ENCODE peak calls at places on chromosomes 6 and 20, in five cellular contexts. R is NCI-H2081 treated with DMSO at 0.1 percent for 48 hours, I is C1 segment of cervical spinal cord, V is mucosa of gallbladder, N is SJSA1. H is an unnamed sample.

GRCh38 chr20:41086402-41087324 is 50.7 kb upstream of the PLCG1 start:
- DNase-seq in R (peak), I (no peak), V (no peak), N (no peak), H (peak)

GRCh38 chr6:138576303-138576702 is 77.0 kb upstream of the NHSL1 start:
- DNase-seq in R (peak), I (no peak), V (no peak), N (no peak), H (no peak)

GRCh38 chr6:48176909-48177308 is 65.9 kb upstream of the PTCHD4 start:
- DNase-seq in R (no peak), I (no peak), V (no peak), N (no peak), H (no peak)

GRCh38 chr6:169141706-169142705 is 111.6 kb downstream of the THBS2 start:
- DNase-seq in R (no peak), I (peak), V (peak), N (no peak), H (no peak)

GRCh38 chr6:132527791-132528190 is 10.3 kb upstream of the TAAR9 start:
- DNase-seq in R (no peak), I (no peak), V (no peak), N (no peak), H (no peak)

GRCh38 chr6:136751478-136751956 is 40.8 kb downstream of the MAP3K5 start:
- DNase-seq in R (no peak), I (no peak), V (no peak), N (no peak), H (no peak)

GRCh38 chr6:163748036-163748435 is 333.5 kb downstream of the QKI start:
- DNase-seq in R (no peak), I (no peak), V (no peak), N (no peak), H (no peak)

GRCh38 chr6:136471372-136471771 is 78.8 kb downstream of the MAP7 start:
- DNase-seq in R (no peak), I (no peak), V (no peak), N (no peak), H (no peak)

GRCh38 chr20:35191419-35191818 is 19.5 kb downstream of the PROCR start:
- DNase-seq in R (no peak), I (no peak), V (no peak), N (no peak), H (no peak)

GRCh38 chr20:41501376-41501775 is 116.8 kb downstream of the CHD6 start:
- DNase-seq in R (no peak), I (no peak), V (no peak), N (no peak), H (no peak)

GRCh38 chr20:8527998-8528397 is 395.9 kb downstream of the PLCB1 start:
- DNase-seq in R (no peak), I (no peak), V (no peak), N (peak), H (no peak)

GRCh38 chr6:75932067-75932466 is 140.4 kb downstream of the IMPG1 start:
- DNase-seq in R (no peak), I (no peak), V (no peak), N (no peak), H (peak)

GRCh38 chr6:43817192-43817591 is 47.2 kb downstream of the VEGFA start:
- DNase-seq in R (no peak), I (no peak), V (no peak), N (peak), H (peak)

GRCh38 chr6:42702200-42702599 is 20.2 kb downstream of the PRPH2 start:
- DNase-seq in R (no peak), I (no peak), V (no peak), N (peak), H (no peak)

GRCh38 chr6:30819287-30819917 is 64.9 kb upstream of the DDR1 start:
- DNase-seq in R (no peak), I (no peak), V (no peak), N (no peak), H (no peak)

GRCh38 chr20:24406761-24407550 is 62.5 kb upstream of the SYNDIG1 start:
- DNase-seq in R (no peak), I (no peak), V (no peak), N (peak), H (no peak)

GRCh38 chr20:55676097-55676496 is 329.2 kb downstream of the CBLN4 start:
- DNase-seq in R (no peak), I (no peak), V (no peak), N (no peak), H (no peak)

GRCh38 chr6:157335829-157336228 is 12.5 kb upstream of the TMEM242 start:
- DNase-seq in R (no peak), I (no peak), V (no peak), N (no peak), H (peak)

GRCh38 chr6:133435065-133435728 is 194.0 kb downstream of the EYA4 start:
- DNase-seq in R (no peak), I (no peak), V (no peak), N (no peak), H (no peak)

GRCh38 chr6:2432258-2432657 is 186.9 kb upstream of the GMDS start:
- DNase-seq in R (no peak), I (no peak), V (no peak), N (peak), H (no peak)

GRCh38 chr6:11744753-11745152 is 33.9 kb downstream of the ADTRP start:
- DNase-seq in R (no peak), I (no peak), V (peak), N (no peak), H (no peak)

GRCh38 chr20:51195419-51195901 is 172.6 kb upstream of the KCNG1 start:
- DNase-seq in R (no peak), I (no peak), V (no peak), N (no peak), H (no peak)

GRCh38 chr6:152636675-152637421 is at the start of gene SYNE1:
- DNase-seq in R (no peak), I (peak), V (no peak), N (no peak), H (peak)

GRCh38 chr6:16669227-16669626 is 92.0 kb downstream of the ATXN1 start:
- DNase-seq in R (no peak), I (no peak), V (no peak), N (peak), H (no peak)

GRCh38 chr6:42979523-42980177 is 669 bp upstream of the PEX6 start:
- DNase-seq in R (no peak), I (peak), V (no peak), N (no peak), H (no peak)

GRCh38 chr6:29814379-29815117 is 13.1 kb upstream of the HLA-G start:
- DNase-seq in R (no peak), I (no peak), V (no peak), N (no peak), H (no peak)

GRCh38 chr6:35043381-35043780 is 97.8 kb downstream of the TCP11 start:
- DNase-seq in R (no peak), I (no peak), V (no peak), N (no peak), H (no peak)

GRCh38 chr6:67748521-67748920 is 886.6 kb upstream of the ADGRB3 start:
- DNase-seq in R (no peak), I (no peak), V (no peak), N (no peak), H (no peak)

H was measured in D341Med.